ENCODE peak calls at places on chromosomes 11 and 22, in four cellular contexts. U is GM12878, C is HepG2, V is H1. S is an unnamed sample. For H3K4me1, the result is how much of the 10 kb centered on the place peaks cover.

GRCh38 chr11:27139742-27140141 is 99.1 kb downstream of the BBOX1 start:
- DNase-seq in C (no peak), V (no peak), U (no peak), S (no peak)

GRCh38 chr11:74288911-74289310 is 22.5 kb downstream of the P4HA3 start:
- DNase-seq in C (no peak), U (no peak), V (no peak), S (no peak)

GRCh38 chr22:37775785-37776638 is 31.7 kb upstream of the GCAT start:
- DNase-seq in C (no peak), V (no peak), U (no peak), S (no peak)

GRCh38 chr11:8243458-8243857 is 20.2 kb downstream of the LMO1 start:
- DNase-seq in U (no peak), C (no peak), V (no peak), S (no peak)

GRCh38 chr11:78213526-78214330 is 25.0 kb downstream of the USP35 start:
- DNase-seq in U (no peak), C (no peak), V (no peak), S (no peak)

GRCh38 chr22:36056980-36057379 is 28.4 kb upstream of the RBFOX2 start:
- DNase-seq in U (no peak), V (no peak), C (no peak), S (no peak)

GRCh38 chr11:1845095-1845429 is 6.3 kb downstream of the TNNI2 start:
- DNase-seq in V (no peak), U (no peak), C (no peak), S (no peak)

GRCh38 chr11:35812850-35813249 is 131.0 kb upstream of the LDLRAD3 start:
- DNase-seq in C (no peak), U (no peak), V (no peak), S (no peak)

GRCh38 chr11:34564406-34564805 is 50.8 kb upstream of the ELF5 start:
- DNase-seq in U (no peak), V (peak), C (no peak), S (no peak)

GRCh38 chr22:38103641-38104040 is 6.8 kb downstream of the BAIAP2L2 start:
- DNase-seq in V (no peak), U (no peak), C (no peak), S (no peak)

GRCh38 chr11:73818838-73819237 is 31.2 kb downstream of the MRPL48 start:
- DNase-seq in V (no peak), U (no peak), C (no peak), S (peak)

GRCh38 chr11:6733326-6734030 is 38.3 kb downstream of the OR2AG2 start:
- DNase-seq in C (no peak), U (no peak), V (no peak), S (no peak)

GRCh38 chr11:82046778-82047177 is 686.9 kb downstream of the FAM181B start:
- DNase-seq in V (no peak), U (no peak), C (no peak), S (no peak)

GRCh38 chr11:126397016-126397415 is 41.5 kb downstream of the ST3GAL4 start:
- DNase-seq in C (no peak), U (no peak), V (no peak), S (no peak)
- H3K4me1 ChIP-seq in C (under half), U (under half), V (under half), S (under half)

GRCh38 chr11:76610371-76610770 is 60.2 kb downstream of the LRRC32 start:
- DNase-seq in U (no peak), V (no peak), C (no peak), S (no peak)

GRCh38 chr11:76609736-76610370 is 60.7 kb downstream of the LRRC32 start:
- DNase-seq in C (no peak), V (no peak), U (no peak), S (peak)

GRCh38 chr11:76613901-76614300 is 56.6 kb downstream of the LRRC32 start:
- DNase-seq in C (no peak), U (no peak), V (no peak), S (no peak)

GRCh38 chr11:76612226-76612625 is 58.3 kb downstream of the LRRC32 start:
- DNase-seq in C (no peak), V (no peak), U (no peak), S (no peak)

DNA sequence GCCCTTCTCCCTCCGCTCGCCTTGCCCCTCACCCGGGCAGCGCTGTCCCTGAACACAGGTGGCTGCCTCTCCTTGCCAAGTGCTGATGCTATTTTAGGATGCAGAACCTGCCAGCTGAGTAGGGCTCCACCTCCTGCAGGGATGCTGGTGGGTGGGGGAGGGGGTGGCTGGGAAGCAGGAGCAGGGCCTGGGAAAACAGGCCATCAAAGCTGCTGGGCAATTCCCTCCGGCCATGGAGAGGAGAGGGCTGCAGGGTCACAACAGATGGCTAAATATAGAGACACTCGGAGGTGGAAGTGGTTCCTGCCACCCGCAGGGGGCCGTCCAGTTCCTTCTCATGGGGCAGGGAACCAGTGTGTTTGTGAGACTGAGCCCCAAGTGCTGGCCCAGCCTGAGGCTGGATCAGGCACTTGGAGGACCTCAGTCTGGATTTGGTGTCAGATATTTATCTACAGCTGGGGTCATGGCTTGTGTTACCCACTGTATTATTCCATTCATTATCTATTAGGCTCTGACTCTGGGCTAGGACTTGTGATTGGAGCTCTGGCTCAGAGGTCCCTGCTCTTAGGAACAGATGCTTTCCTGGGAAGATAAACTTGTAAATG is 59.6 kb downstream of the LRRC32 start:
- DNase-seq in C (no peak), U (no peak), V (no peak), S (no peak)
- TF ChIP-seq SUZ12 in C (no peak), U (no peak), V (no peak), S (no peak)

DNA sequence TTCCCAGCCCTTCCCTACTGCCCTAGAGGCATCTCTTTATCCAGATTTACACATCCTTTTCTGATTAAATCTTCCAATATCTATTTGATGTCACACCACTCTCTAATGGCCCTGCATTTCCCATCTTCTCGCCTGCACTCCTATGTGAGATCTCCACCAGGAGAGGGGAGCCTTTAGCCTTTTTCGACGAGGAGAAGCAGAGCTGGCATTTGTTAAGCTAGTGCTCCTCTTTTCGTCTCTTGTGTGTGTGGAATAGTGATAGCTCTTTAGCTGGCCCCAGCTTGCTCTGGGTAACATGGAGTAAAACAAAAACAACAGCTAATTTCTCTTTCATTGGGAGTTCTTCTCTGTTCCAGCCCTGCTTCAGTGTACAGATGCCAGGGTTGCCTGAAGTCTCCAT is 536.5 kb downstream of the NTM start:
- DNase-seq in V (no peak), C (no peak), U (no peak), S (no peak)
- TF ChIP-seq YY1 in V (no peak), C (no peak), U (no peak), S (no peak)

GRCh38 chr11:93845181-93846092 is 5.0 kb downstream of the VSTM5 start:
- DNase-seq in C (no peak), U (no peak), V (no peak), S (no peak)

GRCh38 chr11:93842034-93842433 is 8.4 kb downstream of the VSTM5 start:
- DNase-seq in C (no peak), U (no peak), V (no peak), S (no peak)

GRCh38 chr11:93844568-93844967 is 5.8 kb downstream of the VSTM5 start:
- DNase-seq in U (no peak), C (no peak), V (no peak), S (no peak)

GRCh38 chr11:93842461-93842860 is 8.0 kb downstream of the VSTM5 start:
- DNase-seq in V (no peak), C (no peak), U (no peak), S (no peak)

DNA sequence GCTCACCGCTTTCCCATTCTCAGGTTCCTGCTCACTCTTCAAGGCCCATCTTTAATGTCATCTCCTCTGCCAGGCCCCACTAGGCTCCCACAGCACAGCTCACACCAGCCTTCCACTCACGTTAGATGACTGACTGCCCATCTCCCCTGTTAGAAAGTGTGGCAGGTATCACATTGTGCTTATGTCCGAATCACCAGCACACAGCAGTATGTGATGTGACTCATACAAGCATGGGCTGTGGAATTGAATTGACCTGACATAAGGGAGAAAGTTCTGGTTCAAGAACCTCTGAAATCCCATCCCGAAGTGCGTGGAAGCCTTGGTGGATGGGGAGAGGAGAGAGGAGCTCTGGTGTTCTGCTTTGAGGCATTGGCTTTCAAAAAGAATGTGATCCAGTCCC is 6.5 kb downstream of the VSTM5 start:
- DNase-seq in V (no peak), U (no peak), C (no peak), S (no peak)
- H3K4me1 ChIP-seq in V (under half), U (under half), C (under half), S (under half)

GRCh38 chr11:72684236-72684912 is 10.2 kb upstream of the PDE2A start:
- DNase-seq in C (peak), V (no peak), U (no peak), S (no peak)
- TF ChIP-seq SUZ12 in C (no peak), V (no peak), U (no peak), S (no peak)

GRCh38 chr22:35045451-35045850 is 20.5 kb upstream of the ISX start:
- DNase-seq in C (no peak), U (no peak), V (no peak), S (no peak)
- TF ChIP-seq YY1 in C (no peak), U (no peak), V (no peak), S (no peak)

GRCh38 chr11:14914536-14914935 is 22.5 kb upstream of the CYP2R1 start:
- DNase-seq in U (no peak), C (no peak), V (no peak), S (no peak)
- H3K4me1 ChIP-seq in U (under half), C (under half), V (under half), S (under half)

GRCh38 chr11:111764621-111765020 is 1.6 kb downstream of the PPP2R1B start:
- DNase-seq in U (no peak), V (no peak), C (no peak), S (no peak)

GRCh38 chr11:111766834-111767142 is 599 bp upstream of the PPP2R1B start:
- DNase-seq in V (no peak), C (peak), U (no peak), S (no peak)

GRCh38 chr11:111765984-111766833 is at the start of gene PPP2R1B:
- DNase-seq in C (peak), V (peak), U (peak), S (peak)

GRCh38 chr11:111762981-111763643 is 3.1 kb downstream of the PPP2R1B start:
- DNase-seq in V (no peak), C (no peak), U (no peak), S (no peak)

DNA sequence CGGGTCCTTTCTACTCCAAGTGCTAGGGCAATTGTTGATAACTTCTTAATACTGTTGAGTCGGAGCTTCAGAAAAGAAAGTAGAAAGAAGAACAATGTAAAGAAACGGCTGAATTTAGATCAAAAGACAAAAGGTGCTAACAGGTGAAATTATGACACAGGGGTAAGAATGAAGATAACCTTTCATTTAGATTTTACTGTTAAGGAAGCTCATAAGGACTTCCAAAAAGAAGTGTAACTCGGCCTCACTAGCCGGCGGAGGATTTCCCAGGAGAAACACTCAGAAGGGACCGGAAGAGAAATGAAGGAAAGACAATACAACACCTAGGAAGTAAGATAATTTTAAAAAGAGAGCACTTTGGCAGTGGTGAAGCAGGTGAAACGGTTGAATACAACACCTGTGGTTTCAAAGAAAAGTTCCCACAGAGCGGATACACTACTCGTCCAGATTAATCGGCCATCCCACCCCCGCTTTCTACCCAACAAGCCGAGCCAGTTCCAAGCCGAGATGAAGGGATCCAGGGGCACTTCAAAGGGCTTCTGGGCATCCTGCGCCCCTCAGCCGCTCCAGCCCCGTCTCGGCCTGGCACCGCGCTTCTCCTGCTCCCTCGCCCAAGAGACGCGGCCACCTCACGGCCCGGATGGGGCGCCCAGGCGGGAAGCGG is 737 bp downstream of the PPP2R1B start:
- DNase-seq in U (no peak), V (peak), C (no peak), S (no peak)
- TF ChIP-seq SUZ12 in U (no peak), V (no peak), C (no peak), S (no peak)